ENCODE peak calls at places on chromosomes 5 and 9, in six cellular contexts. One of them, this sample, is unnamed.

GRCh38 chr9:129276486-129277260 is 98.6 kb upstream of the IER5L start:
- DNase-seq in stimulated activated CD8-positive, alpha-beta memory T cell treated with anti-CD3 and anti-CD28 coated beads, Interleukin-4, amount 100 ng/mL, for 24 hours: no peak
- DNase-seq in pancreas: peak; percentile 40
- DNase-seq in Kasumi-1: no peak
- DNase-seq in NCI-H748 treated with DMSO at 0.1 percent for 48 hours: no peak
- DNase-seq in T47D: peak; percentile 93
- DNase-seq in this sample: no peak

GRCh38 chr5:75049581-75050274 is 2.6 kb downstream of the GCNT4 start:
- DNase-seq in stimulated activated CD8-positive, alpha-beta memory T cell treated with anti-CD3 and anti-CD28 coated beads, Interleukin-4, amount 100 ng/mL, for 24 hours: peak; percentile 30
- DNase-seq in pancreas: peak; percentile 59
- DNase-seq in Kasumi-1: peak; percentile 69
- DNase-seq in NCI-H748 treated with DMSO at 0.1 percent for 48 hours: peak; percentile 44
- DNase-seq in T47D: peak; percentile 82
- DNase-seq in this sample: peak; percentile 78

GRCh38 chr9:93026640-93027039 is 31.9 kb upstream of the SUSD3 start:
- DNase-seq in stimulated activated CD8-positive, alpha-beta memory T cell treated with anti-CD3 and anti-CD28 coated beads, Interleukin-4, amount 100 ng/mL, for 24 hours: no peak
- DNase-seq in pancreas: no peak
- DNase-seq in Kasumi-1: no peak
- DNase-seq in NCI-H748 treated with DMSO at 0.1 percent for 48 hours: no peak
- DNase-seq in T47D: no peak
- DNase-seq in this sample: no peak

GRCh38 chr9:122819326-122819725 is 9.1 kb downstream of the PDCL start:
- DNase-seq in stimulated activated CD8-positive, alpha-beta memory T cell treated with anti-CD3 and anti-CD28 coated beads, Interleukin-4, amount 100 ng/mL, for 24 hours: no peak
- DNase-seq in pancreas: no peak
- DNase-seq in Kasumi-1: no peak
- DNase-seq in NCI-H748 treated with DMSO at 0.1 percent for 48 hours: no peak
- DNase-seq in T47D: no peak
- DNase-seq in this sample: no peak

GRCh38 chr5:180294913-180295555 is 3.2 kb upstream of the MAPK9 start:
- DNase-seq in stimulated activated CD8-positive, alpha-beta memory T cell treated with anti-CD3 and anti-CD28 coated beads, Interleukin-4, amount 100 ng/mL, for 24 hours: no peak
- DNase-seq in pancreas: no peak
- DNase-seq in Kasumi-1: no peak
- DNase-seq in NCI-H748 treated with DMSO at 0.1 percent for 48 hours: no peak
- DNase-seq in T47D: no peak
- DNase-seq in this sample: no peak

GRCh38 chr5:90865194-90865593 is 306.6 kb downstream of the ADGRV1 start:
- DNase-seq in stimulated activated CD8-positive, alpha-beta memory T cell treated with anti-CD3 and anti-CD28 coated beads, Interleukin-4, amount 100 ng/mL, for 24 hours: no peak
- DNase-seq in pancreas: no peak
- DNase-seq in Kasumi-1: no peak
- DNase-seq in NCI-H748 treated with DMSO at 0.1 percent for 48 hours: no peak
- DNase-seq in T47D: no peak
- DNase-seq in this sample: no peak

GRCh38 chr9:116450378-116451139 is 236.5 kb upstream of the TRIM32 start:
- DNase-seq in stimulated activated CD8-positive, alpha-beta memory T cell treated with anti-CD3 and anti-CD28 coated beads, Interleukin-4, amount 100 ng/mL, for 24 hours: no peak
- DNase-seq in pancreas: no peak
- DNase-seq in Kasumi-1: peak; percentile 80
- DNase-seq in NCI-H748 treated with DMSO at 0.1 percent for 48 hours: no peak
- DNase-seq in T47D: peak; percentile 83
- DNase-seq in this sample: no peak

GRCh38 chr9:136169495-136169894 is 35.4 kb downstream of the LHX3 start:
- DNase-seq in stimulated activated CD8-positive, alpha-beta memory T cell treated with anti-CD3 and anti-CD28 coated beads, Interleukin-4, amount 100 ng/mL, for 24 hours: no peak
- DNase-seq in pancreas: no peak
- DNase-seq in Kasumi-1: no peak
- DNase-seq in NCI-H748 treated with DMSO at 0.1 percent for 48 hours: no peak
- DNase-seq in T47D: no peak
- DNase-seq in this sample: no peak

GRCh38 chr5:159324097-159324760 is 6.1 kb downstream of the IL12B start:
- DNase-seq in stimulated activated CD8-positive, alpha-beta memory T cell treated with anti-CD3 and anti-CD28 coated beads, Interleukin-4, amount 100 ng/mL, for 24 hours: no peak
- DNase-seq in pancreas: no peak
- DNase-seq in Kasumi-1: no peak
- DNase-seq in NCI-H748 treated with DMSO at 0.1 percent for 48 hours: no peak
- DNase-seq in T47D: no peak
- DNase-seq in this sample: no peak

GRCh38 chr5:35484241-35484640 is 133.4 kb upstream of the SPEF2 start:
- DNase-seq in stimulated activated CD8-positive, alpha-beta memory T cell treated with anti-CD3 and anti-CD28 coated beads, Interleukin-4, amount 100 ng/mL, for 24 hours: no peak
- DNase-seq in pancreas: no peak
- DNase-seq in Kasumi-1: no peak
- DNase-seq in NCI-H748 treated with DMSO at 0.1 percent for 48 hours: no peak
- DNase-seq in T47D: no peak
- DNase-seq in this sample: no peak

GRCh38 chr9:37511006-37511714 is 25.4 kb downstream of the POLR1E start:
- DNase-seq in stimulated activated CD8-positive, alpha-beta memory T cell treated with anti-CD3 and anti-CD28 coated beads, Interleukin-4, amount 100 ng/mL, for 24 hours: no peak
- DNase-seq in pancreas: no peak
- DNase-seq in Kasumi-1: no peak
- DNase-seq in NCI-H748 treated with DMSO at 0.1 percent for 48 hours: no peak
- DNase-seq in T47D: peak; percentile 3
- DNase-seq in this sample: no peak

GRCh38 chr5:156201793-156202388 is 125.1 kb upstream of the SGCD start:
- DNase-seq in stimulated activated CD8-positive, alpha-beta memory T cell treated with anti-CD3 and anti-CD28 coated beads, Interleukin-4, amount 100 ng/mL, for 24 hours: no peak
- DNase-seq in pancreas: no peak
- DNase-seq in Kasumi-1: no peak
- DNase-seq in NCI-H748 treated with DMSO at 0.1 percent for 48 hours: no peak
- DNase-seq in T47D: no peak
- DNase-seq in this sample: no peak

GRCh38 chr9:121472361-121472910 is 27.2 kb downstream of the GGTA1 start:
- DNase-seq in stimulated activated CD8-positive, alpha-beta memory T cell treated with anti-CD3 and anti-CD28 coated beads, Interleukin-4, amount 100 ng/mL, for 24 hours: no peak
- DNase-seq in pancreas: no peak
- DNase-seq in Kasumi-1: no peak
- DNase-seq in NCI-H748 treated with DMSO at 0.1 percent for 48 hours: no peak
- DNase-seq in T47D: no peak
- DNase-seq in this sample: no peak

GRCh38 chr5:54234304-54234938 is 76.0 kb downstream of the ARL15 start:
- DNase-seq in stimulated activated CD8-positive, alpha-beta memory T cell treated with anti-CD3 and anti-CD28 coated beads, Interleukin-4, amount 100 ng/mL, for 24 hours: no peak
- DNase-seq in pancreas: no peak
- DNase-seq in Kasumi-1: peak; percentile 74
- DNase-seq in NCI-H748 treated with DMSO at 0.1 percent for 48 hours: no peak
- DNase-seq in T47D: peak; percentile 53
- DNase-seq in this sample: peak; percentile 38

GRCh38 chr9:130949188-130950038 is 10.4 kb upstream of the FIBCD1 start:
- DNase-seq in stimulated activated CD8-positive, alpha-beta memory T cell treated with anti-CD3 and anti-CD28 coated beads, Interleukin-4, amount 100 ng/mL, for 24 hours: no peak
- DNase-seq in pancreas: no peak
- DNase-seq in Kasumi-1: no peak
- DNase-seq in NCI-H748 treated with DMSO at 0.1 percent for 48 hours: no peak
- DNase-seq in T47D: no peak
- DNase-seq in this sample: no peak

GRCh38 chr9:132077881-132078280 is 1.8 kb downstream of the MED27 start:
- DNase-seq in stimulated activated CD8-positive, alpha-beta memory T cell treated with anti-CD3 and anti-CD28 coated beads, Interleukin-4, amount 100 ng/mL, for 24 hours: no peak
- DNase-seq in pancreas: no peak
- DNase-seq in Kasumi-1: no peak
- DNase-seq in NCI-H748 treated with DMSO at 0.1 percent for 48 hours: no peak
- DNase-seq in T47D: no peak
- DNase-seq in this sample: no peak

GRCh38 chr9:11149065-11149464 is 536.3 kb upstream of the PTPRD start:
- DNase-seq in stimulated activated CD8-positive, alpha-beta memory T cell treated with anti-CD3 and anti-CD28 coated beads, Interleukin-4, amount 100 ng/mL, for 24 hours: no peak
- DNase-seq in pancreas: no peak
- DNase-seq in Kasumi-1: no peak
- DNase-seq in NCI-H748 treated with DMSO at 0.1 percent for 48 hours: no peak
- DNase-seq in T47D: peak; percentile 7
- DNase-seq in this sample: peak; percentile 2

GRCh38 chr5:138109463-138110265 is 25.8 kb downstream of the WNT8A start:
- DNase-seq in stimulated activated CD8-positive, alpha-beta memory T cell treated with anti-CD3 and anti-CD28 coated beads, Interleukin-4, amount 100 ng/mL, for 24 hours: no peak
- DNase-seq in pancreas: no peak
- DNase-seq in Kasumi-1: no peak
- DNase-seq in NCI-H748 treated with DMSO at 0.1 percent for 48 hours: no peak
- DNase-seq in T47D: no peak
- DNase-seq in this sample: no peak

GRCh38 chr5:61467766-61468482 is 135.9 kb downstream of the ZSWIM6 start:
- DNase-seq in stimulated activated CD8-positive, alpha-beta memory T cell treated with anti-CD3 and anti-CD28 coated beads, Interleukin-4, amount 100 ng/mL, for 24 hours: no peak
- DNase-seq in pancreas: no peak
- DNase-seq in Kasumi-1: no peak
- DNase-seq in NCI-H748 treated with DMSO at 0.1 percent for 48 hours: no peak
- DNase-seq in T47D: no peak
- DNase-seq in this sample: peak; percentile 16

GRCh38 chr9:137757139-137757538 is 120.4 kb upstream of the CACNA1B start:
- DNase-seq in stimulated activated CD8-positive, alpha-beta memory T cell treated with anti-CD3 and anti-CD28 coated beads, Interleukin-4, amount 100 ng/mL, for 24 hours: no peak
- DNase-seq in pancreas: no peak
- DNase-seq in Kasumi-1: no peak
- DNase-seq in NCI-H748 treated with DMSO at 0.1 percent for 48 hours: no peak
- DNase-seq in T47D: no peak
- DNase-seq in this sample: no peak

GRCh38 chr5:16081376-16081775 is 98.2 kb downstream of the MARCHF11 start:
- DNase-seq in stimulated activated CD8-positive, alpha-beta memory T cell treated with anti-CD3 and anti-CD28 coated beads, Interleukin-4, amount 100 ng/mL, for 24 hours: no peak
- DNase-seq in pancreas: no peak
- DNase-seq in Kasumi-1: no peak
- DNase-seq in NCI-H748 treated with DMSO at 0.1 percent for 48 hours: no peak
- DNase-seq in T47D: no peak
- DNase-seq in this sample: no peak

GRCh38 chr5:39100851-39101396 is 26.7 kb upstream of the RICTOR start:
- DNase-seq in stimulated activated CD8-positive, alpha-beta memory T cell treated with anti-CD3 and anti-CD28 coated beads, Interleukin-4, amount 100 ng/mL, for 24 hours: no peak
- DNase-seq in pancreas: no peak
- DNase-seq in Kasumi-1: no peak
- DNase-seq in NCI-H748 treated with DMSO at 0.1 percent for 48 hours: no peak
- DNase-seq in T47D: peak; percentile 96
- DNase-seq in this sample: peak; percentile 69

GRCh38 chr9:734831-735511 is 106.5 kb upstream of the DMRT1 start:
- DNase-seq in stimulated activated CD8-positive, alpha-beta memory T cell treated with anti-CD3 and anti-CD28 coated beads, Interleukin-4, amount 100 ng/mL, for 24 hours: no peak
- DNase-seq in pancreas: no peak
- DNase-seq in Kasumi-1: no peak
- DNase-seq in NCI-H748 treated with DMSO at 0.1 percent for 48 hours: no peak
- DNase-seq in T47D: no peak
- DNase-seq in this sample: peak; percentile 38

GRCh38 chr5:3114467-3114866 is 363.0 kb upstream of the IRX2 start:
- DNase-seq in stimulated activated CD8-positive, alpha-beta memory T cell treated with anti-CD3 and anti-CD28 coated beads, Interleukin-4, amount 100 ng/mL, for 24 hours: no peak
- DNase-seq in pancreas: no peak
- DNase-seq in Kasumi-1: no peak
- DNase-seq in NCI-H748 treated with DMSO at 0.1 percent for 48 hours: no peak
- DNase-seq in T47D: peak; percentile 10
- DNase-seq in this sample: no peak

GRCh38 chr5:135058326-135058725 is 24.3 kb upstream of the PITX1 start:
- DNase-seq in stimulated activated CD8-positive, alpha-beta memory T cell treated with anti-CD3 and anti-CD28 coated beads, Interleukin-4, amount 100 ng/mL, for 24 hours: no peak
- DNase-seq in pancreas: no peak
- DNase-seq in Kasumi-1: no peak
- DNase-seq in NCI-H748 treated with DMSO at 0.1 percent for 48 hours: no peak
- DNase-seq in T47D: no peak
- DNase-seq in this sample: no peak

GRCh38 chr5:108046955-108047670 is 334.8 kb downstream of the FBXL17 start:
- DNase-seq in stimulated activated CD8-positive, alpha-beta memory T cell treated with anti-CD3 and anti-CD28 coated beads, Interleukin-4, amount 100 ng/mL, for 24 hours: no peak
- DNase-seq in pancreas: no peak
- DNase-seq in Kasumi-1: no peak
- DNase-seq in NCI-H748 treated with DMSO at 0.1 percent for 48 hours: no peak
- DNase-seq in T47D: no peak
- DNase-seq in this sample: no peak

GRCh38 chr9:18504707-18505106 is 30.8 kb downstream of the ADAMTSL1 start:
- DNase-seq in stimulated activated CD8-positive, alpha-beta memory T cell treated with anti-CD3 and anti-CD28 coated beads, Interleukin-4, amount 100 ng/mL, for 24 hours: no peak
- DNase-seq in pancreas: no peak
- DNase-seq in Kasumi-1: no peak
- DNase-seq in NCI-H748 treated with DMSO at 0.1 percent for 48 hours: no peak
- DNase-seq in T47D: no peak
- DNase-seq in this sample: no peak

GRCh38 chr9:98118640-98119601 is at the start of gene TRIM14:
- DNase-seq in stimulated activated CD8-positive, alpha-beta memory T cell treated with anti-CD3 and anti-CD28 coated beads, Interleukin-4, amount 100 ng/mL, for 24 hours: peak; percentile 30
- DNase-seq in pancreas: peak; percentile 82
- DNase-seq in Kasumi-1: peak; percentile 94
- DNase-seq in NCI-H748 treated with DMSO at 0.1 percent for 48 hours: peak; percentile 17
- DNase-seq in T47D: peak; percentile 55
- DNase-seq in this sample: peak; percentile 62

GRCh38 chr9:74526215-74526614 is 29.1 kb downstream of the RORB start:
- DNase-seq in stimulated activated CD8-positive, alpha-beta memory T cell treated with anti-CD3 and anti-CD28 coated beads, Interleukin-4, amount 100 ng/mL, for 24 hours: no peak
- DNase-seq in pancreas: no peak
- DNase-seq in Kasumi-1: no peak
- DNase-seq in NCI-H748 treated with DMSO at 0.1 percent for 48 hours: no peak
- DNase-seq in T47D: no peak
- DNase-seq in this sample: no peak

GRCh38 chr5:175494271-175495183 is 16.2 kb downstream of the SFXN1 start:
- DNase-seq in stimulated activated CD8-positive, alpha-beta memory T cell treated with anti-CD3 and anti-CD28 coated beads, Interleukin-4, amount 100 ng/mL, for 24 hours: no peak
- DNase-seq in pancreas: no peak
- DNase-seq in Kasumi-1: no peak
- DNase-seq in NCI-H748 treated with DMSO at 0.1 percent for 48 hours: no peak
- DNase-seq in T47D: no peak
- DNase-seq in this sample: no peak

GRCh38 chr5:123421773-123422172 is 1.4 kb downstream of the CEP120 start:
- DNase-seq in stimulated activated CD8-positive, alpha-beta memory T cell treated with anti-CD3 and anti-CD28 coated beads, Interleukin-4, amount 100 ng/mL, for 24 hours: no peak
- DNase-seq in pancreas: no peak
- DNase-seq in Kasumi-1: no peak
- DNase-seq in NCI-H748 treated with DMSO at 0.1 percent for 48 hours: no peak
- DNase-seq in T47D: no peak
- DNase-seq in this sample: no peak

GRCh38 chr5:77168884-77169254 is 41.6 kb upstream of the PDE8B start:
- DNase-seq in stimulated activated CD8-positive, alpha-beta memory T cell treated with anti-CD3 and anti-CD28 coated beads, Interleukin-4, amount 100 ng/mL, for 24 hours: no peak
- DNase-seq in pancreas: no peak
- DNase-seq in Kasumi-1: no peak
- DNase-seq in NCI-H748 treated with DMSO at 0.1 percent for 48 hours: peak; percentile 70
- DNase-seq in T47D: peak; percentile 95
- DNase-seq in this sample: peak; percentile 5

GRCh38 chr9:84556556-84556955 is 113.0 kb upstream of the NTRK2 start:
- DNase-seq in stimulated activated CD8-positive, alpha-beta memory T cell treated with anti-CD3 and anti-CD28 coated beads, Interleukin-4, amount 100 ng/mL, for 24 hours: no peak
- DNase-seq in pancreas: no peak
- DNase-seq in Kasumi-1: no peak
- DNase-seq in NCI-H748 treated with DMSO at 0.1 percent for 48 hours: no peak
- DNase-seq in T47D: no peak
- DNase-seq in this sample: no peak

GRCh38 chr9:106927916-106928315 is 65.0 kb downstream of the ZNF462 start:
- DNase-seq in stimulated activated CD8-positive, alpha-beta memory T cell treated with anti-CD3 and anti-CD28 coated beads, Interleukin-4, amount 100 ng/mL, for 24 hours: no peak
- DNase-seq in pancreas: no peak
- DNase-seq in Kasumi-1: no peak
- DNase-seq in NCI-H748 treated with DMSO at 0.1 percent for 48 hours: no peak
- DNase-seq in T47D: no peak
- DNase-seq in this sample: no peak

This sample was measured in HT-29.